ENCODE peak calls at places on chromosomes 6 and 20, in eight cellular contexts. F is heart left ventricle; E is left lung; O is fibroblast of pulmonary artery; K is CD8-positive, alpha-beta T cell; J is kidney epithelial cell; G is foreskin fibroblast; B is A549. Y is an unnamed sample.

GRCh38 chr6:163780993-163781392 is 366.5 kb downstream of the QKI start:
- DNase-seq in F (peak), E (no peak), O (no peak), K (no peak), J (no peak), G (no peak), B (no peak), Y (no peak)

GRCh38 chr6:140253096-140253495 is 878.6 kb upstream of the CITED2 start:
- DNase-seq in F (no peak), E (no peak), O (peak), K (no peak), J (no peak), G (peak), B (no peak), Y (no peak)

GRCh38 chr20:23314714-23315498 is 35.7 kb upstream of the NXT1 start:
- DNase-seq in F (no peak), E (no peak), O (no peak), K (no peak), J (no peak), G (no peak), B (no peak), Y (no peak)

GRCh38 chr20:51893723-51894122 is 91.4 kb upstream of the SALL4 start:
- DNase-seq in F (no peak), E (no peak), O (no peak), K (no peak), J (no peak), G (no peak), B (no peak), Y (no peak)

GRCh38 chr6:18823782-18824386 is 436.7 kb downstream of the RNF144B start:
- DNase-seq in F (no peak), E (no peak), O (peak), K (no peak), J (no peak), G (peak), B (no peak), Y (peak)

GRCh38 chr6:3438190-3439167 is 18.4 kb downstream of the SLC22A23 start:
- DNase-seq in F (no peak), E (no peak), O (peak), K (no peak), J (peak), G (no peak), B (peak), Y (no peak)

GRCh38 chr6:107845777-107846176 is 21.7 kb upstream of the SCML4 start:
- DNase-seq in F (no peak), E (no peak), O (no peak), K (no peak), J (no peak), G (no peak), B (no peak), Y (no peak)

GRCh38 chr20:61487346-61488022 is 235.4 kb downstream of the CDH4 start:
- DNase-seq in F (no peak), E (no peak), O (no peak), K (no peak), J (no peak), G (peak), B (no peak), Y (no peak)

GRCh38 chr20:48823476-48823875 is 4.3 kb downstream of the PREX1 start:
- DNase-seq in F (no peak), E (no peak), O (no peak), K (no peak), J (no peak), G (no peak), B (no peak), Y (no peak)
- H3K4me3 ChIP-seq in F (no peak), E (no peak), O (no peak), K (peak), J (no peak), G (no peak), B (no peak), Y (no peak)

GRCh38 chr6:114096553-114097172 is 125.7 kb upstream of the HDAC2 start:
- DNase-seq in F (no peak), E (no peak), O (peak), K (no peak), J (no peak), G (no peak), B (peak), Y (no peak)
- TF ChIP-seq CTCF in F (peak), E (peak), O (peak), K (peak), J (peak), G (peak), B (peak), Y (peak)

GRCh38 chr6:129818251-129818650 is 42.9 kb downstream of the TMEM244 start:
- DNase-seq in F (no peak), E (no peak), O (no peak), K (no peak), J (no peak), G (no peak), B (no peak), Y (no peak)
- H3K4me3 ChIP-seq in F (no peak), E (no peak), O (no peak), K (no peak), J (no peak), G (no peak), B (no peak), Y (no peak)

DNA sequence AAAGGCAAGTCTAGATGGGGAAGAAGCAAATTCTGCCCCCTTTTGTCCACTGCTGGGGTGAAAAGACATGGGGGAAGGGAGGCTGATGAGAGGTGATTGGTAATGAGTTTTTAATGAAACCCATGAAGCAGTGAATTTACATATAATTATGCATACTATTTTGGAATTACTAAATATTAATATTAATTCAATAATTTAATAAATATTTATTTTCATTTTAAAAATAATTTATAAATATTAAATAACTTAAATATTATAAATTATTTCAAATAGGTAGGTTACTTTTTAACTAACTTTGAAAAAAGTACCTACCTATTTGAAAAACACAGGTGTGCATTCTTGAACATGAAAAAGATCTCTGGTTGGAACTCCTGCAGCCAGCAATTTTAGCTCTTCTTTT is 138.1 kb upstream of the GPR6 start:
- DNase-seq in F (no peak), E (no peak), O (no peak), K (no peak), J (no peak), G (no peak), B (no peak), Y (no peak)
- TF ChIP-seq CTCF in F (no peak), E (no peak), O (no peak), K (no peak), J (no peak), G (no peak), B (no peak), Y (no peak)

DNA sequence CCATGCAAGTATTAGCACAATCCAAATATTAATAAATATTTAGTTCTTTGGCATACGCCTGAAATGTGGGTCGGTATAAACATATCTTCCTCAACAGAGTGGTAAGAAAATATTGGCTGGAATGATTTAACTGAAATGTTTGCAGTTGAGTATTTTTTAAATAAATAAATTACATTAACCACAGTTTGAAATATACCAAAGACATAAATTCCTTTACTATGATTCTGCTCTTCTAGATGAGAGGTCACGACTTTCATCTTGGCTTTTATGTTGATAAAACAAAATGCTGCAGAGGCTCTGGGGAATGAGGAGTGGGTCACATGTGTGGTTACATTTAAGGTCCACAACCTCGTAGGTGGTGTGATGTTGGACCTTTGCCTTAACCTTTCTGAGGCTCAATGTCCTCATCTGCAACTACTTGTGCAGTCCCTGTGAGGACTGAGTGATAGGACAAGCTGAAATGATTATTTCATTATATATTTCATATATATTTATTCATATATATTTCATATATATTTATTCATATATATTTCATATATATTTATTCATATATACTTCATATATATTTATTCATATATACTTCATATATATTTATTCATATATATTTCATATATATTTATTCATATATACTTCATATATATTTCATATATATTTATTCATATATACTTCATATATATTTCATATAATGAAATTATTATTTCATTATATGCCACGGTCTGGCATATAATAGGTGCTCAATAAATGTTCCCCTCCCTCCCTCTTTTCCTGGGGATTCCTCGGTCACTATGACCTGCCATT is 107.4 kb downstream of the SAMD5 start:
- DNase-seq in F (no peak), E (no peak), O (no peak), K (no peak), J (no peak), G (no peak), B (no peak), Y (no peak)
- H3K4me3 ChIP-seq in F (no peak), E (no peak), O (no peak), K (no peak), J (no peak), G (no peak), B (no peak), Y (no peak)

GRCh38 chr6:63307581-63308246 is 12.1 kb downstream of the LGSN start:
- DNase-seq in F (no peak), E (no peak), O (peak), K (no peak), J (no peak), G (peak), B (peak), Y (no peak)
- TF ChIP-seq CTCF in F (no peak), E (no peak), O (peak), K (no peak), J (peak), G (peak), B (peak), Y (peak)

GRCh38 chr20:45345104-45345936 is 2.9 kb downstream of the SDC4 start:
- DNase-seq in F (peak), E (peak), O (no peak), K (no peak), J (no peak), G (no peak), B (no peak), Y (peak)
- H3K4me3 ChIP-seq in F (peak), E (peak), O (peak), K (no peak), J (peak), G (peak), B (peak), Y (peak)

DNA sequence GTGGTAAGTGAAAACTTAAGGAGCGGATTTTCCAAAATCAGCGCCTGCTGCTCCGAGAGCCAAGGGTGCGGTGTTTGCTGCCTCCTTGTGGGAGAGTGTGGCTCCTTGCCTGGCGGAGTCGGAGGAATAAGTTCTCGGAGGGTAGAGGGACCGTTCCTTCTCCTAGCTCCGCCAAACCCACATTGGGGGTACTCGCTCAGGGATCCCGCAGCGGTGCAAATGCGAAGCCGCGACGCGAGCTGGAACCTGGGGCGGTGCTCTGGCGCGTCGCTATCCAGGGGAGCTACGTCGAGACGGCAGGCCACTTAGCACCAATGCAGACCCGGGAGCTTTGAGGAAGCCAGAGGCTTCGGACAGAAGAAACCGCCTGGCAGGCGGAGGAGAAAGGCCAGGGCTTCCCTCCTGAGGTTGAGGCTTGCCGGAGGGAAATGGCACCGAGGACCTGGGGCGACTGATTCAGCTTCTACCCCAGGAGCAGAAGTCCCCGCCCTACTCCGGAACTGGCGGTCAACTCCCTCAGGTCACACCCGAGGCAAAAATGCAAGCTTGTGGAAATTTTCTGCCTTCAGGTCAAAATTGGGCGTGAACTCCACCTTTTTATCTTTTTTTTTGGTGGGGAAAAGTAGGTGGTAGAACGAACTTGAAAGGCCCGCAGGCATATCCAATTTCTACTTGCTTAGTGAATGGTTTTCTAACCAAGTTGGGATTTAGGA is 5.7 kb upstream of the DDX43 start:
- DNase-seq in F (peak), E (peak), O (peak), K (peak), J (no peak), G (peak), B (peak), Y (peak)
- TF ChIP-seq CTCF in F (peak), E (peak), O (peak), K (no peak), J (peak), G (peak), B (peak), Y (peak)

Y was measured in LNCaP clone FGC.